ENCODE peak calls at places on chromosomes 1 and 21, in six cellular contexts. R is naive thymus-derived CD4-positive, alpha-beta T cell; A is ovary; Z is lung; L is brain microvascular endothelial cell; C is fibroblast of lung. P is an unnamed sample. For H3K27me3, the result is how much of the 10 kb centered on the place peaks cover.

GRCh38 chr1:168468042-168468809 is 75.6 kb downstream of the XCL2 start:
- DNase-seq in R (no peak), A (no peak), Z (no peak), L (no peak), C (peak), P (no peak)

GRCh38 chr1:46098043-46098712 is 34.3 kb downstream of the PIK3R3 start:
- DNase-seq in R (no peak), A (no peak), Z (no peak), L (no peak), C (peak), P (no peak)

GRCh38 chr21:36743008-36743407 is 44.1 kb downstream of the SIM2 start:
- DNase-seq in R (no peak), A (no peak), Z (no peak), L (no peak), C (no peak), P (no peak)

GRCh38 chr1:24426738-24427468 is 11.3 kb downstream of the NIPAL3 start:
- DNase-seq in R (no peak), A (no peak), Z (peak), L (no peak), C (no peak), P (no peak)

GRCh38 chr1:17538428-17539130 is 919 bp upstream of the ARHGEF10L start:
- DNase-seq in R (no peak), A (peak), Z (peak), L (no peak), C (no peak), P (no peak)

GRCh38 chr1:169295425-169295824 is 72.2 kb downstream of the NME7 start:
- DNase-seq in R (no peak), A (no peak), Z (no peak), L (no peak), C (peak), P (no peak)

GRCh38 chr1:19485362-19486187 is at the start of gene CAPZB:
- DNase-seq in R (peak), A (peak), Z (peak), L (peak), C (peak), P (peak)

GRCh38 chr1:246320286-246320685 is 186.8 kb downstream of the SMYD3 start:
- DNase-seq in R (no peak), A (no peak), Z (no peak), L (no peak), C (no peak), P (no peak)

GRCh38 chr1:160363951-160364350 is 2.9 kb upstream of the NHLH1 start:
- DNase-seq in R (peak), A (no peak), Z (no peak), L (no peak), C (no peak), P (no peak)

GRCh38 chr1:203668401-203668800 is 41.8 kb downstream of the ATP2B4 start:
- DNase-seq in R (no peak), A (no peak), Z (no peak), L (no peak), C (no peak), P (no peak)

GRCh38 chr1:203666621-203667020 is 40.0 kb downstream of the ATP2B4 start:
- DNase-seq in R (no peak), A (no peak), Z (no peak), L (no peak), C (peak), P (no peak)

GRCh38 chr1:203665986-203666385 is 39.4 kb downstream of the ATP2B4 start:
- DNase-seq in R (no peak), A (no peak), Z (no peak), L (no peak), C (peak), P (no peak)

GRCh38 chr1:203669739-203670138 is 43.1 kb downstream of the ATP2B4 start:
- DNase-seq in R (no peak), A (no peak), Z (no peak), L (peak), C (peak), P (no peak)

DNA sequence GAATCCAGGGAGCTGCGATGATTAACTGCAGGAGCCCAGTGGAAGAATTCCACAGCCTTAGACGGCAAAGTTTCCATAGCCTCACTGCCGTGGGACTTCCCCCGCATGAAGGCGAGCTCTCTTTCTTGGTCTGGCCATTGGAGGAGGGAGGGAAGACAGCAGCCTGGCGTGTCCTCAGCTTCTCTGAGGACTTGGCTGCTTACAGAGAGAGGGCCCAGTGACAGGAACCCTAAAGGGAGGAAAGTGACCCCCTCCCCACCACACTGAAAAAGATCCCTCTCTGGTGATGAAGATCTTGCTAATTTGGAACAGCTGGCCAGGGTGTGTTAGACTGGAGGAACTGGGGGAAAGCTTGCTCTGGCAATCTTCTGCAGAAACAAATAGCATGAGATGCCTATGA is 41.0 kb downstream of the ATP2B4 start:
- DNase-seq in R (no peak), A (no peak), Z (no peak), L (no peak), C (peak), P (no peak)
- H3K27ac ChIP-seq in R (no peak), A (no peak), Z (no peak), L (no peak), C (peak), P (no peak)

DNA sequence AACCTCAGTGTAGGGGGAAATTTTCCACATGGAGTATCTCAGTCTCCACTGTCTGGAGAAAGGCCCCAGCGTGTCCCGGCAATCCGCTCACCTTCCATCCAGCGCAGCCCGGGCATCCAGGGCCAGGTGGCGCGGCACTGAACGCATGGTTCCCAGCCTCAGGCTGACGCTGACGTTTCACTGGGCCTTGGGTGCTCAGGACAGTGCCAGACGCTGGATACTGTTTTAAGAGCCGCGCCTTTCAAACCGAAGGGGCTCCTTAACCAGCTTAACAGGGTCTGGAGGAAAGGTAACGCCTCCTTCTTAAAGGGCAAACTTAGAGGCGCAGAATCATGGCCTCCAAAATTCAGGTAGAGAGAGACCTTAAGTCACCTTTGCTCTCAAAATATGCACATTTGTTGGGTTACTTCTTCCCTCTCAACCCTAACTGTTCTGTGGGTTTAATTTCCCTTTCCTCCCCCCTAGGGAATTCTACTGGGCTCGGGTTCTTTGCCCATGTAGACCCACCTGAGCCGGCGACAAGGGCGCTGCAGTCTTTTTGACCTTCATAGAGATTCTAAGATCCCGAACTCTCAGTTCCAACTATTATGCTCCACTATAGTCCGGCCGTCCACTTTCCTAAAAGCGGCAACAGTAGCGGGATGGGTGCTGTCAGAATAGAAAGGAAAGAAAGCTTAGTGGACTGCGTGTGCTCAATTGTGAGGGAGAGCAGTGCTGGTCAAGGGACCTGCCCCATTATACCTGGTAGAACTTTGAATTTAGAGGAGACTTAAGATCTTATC is 3.5 kb upstream of the LHX9 start:
- DNase-seq in R (no peak), A (no peak), Z (no peak), L (no peak), C (no peak), P (no peak)
- H3K27me3 ChIP-seq in R (half or more), A (under half), Z (under half), L (half or more), C (half or more), P (half or more)

GRCh38 chr1:39110882-39111281 is 84.7 kb downstream of the NDUFS5 start:
- DNase-seq in R (no peak), A (no peak), Z (no peak), L (no peak), C (peak), P (no peak)
- H3K27ac ChIP-seq in R (no peak), A (no peak), Z (peak), L (peak), C (peak), P (no peak)

DNA sequence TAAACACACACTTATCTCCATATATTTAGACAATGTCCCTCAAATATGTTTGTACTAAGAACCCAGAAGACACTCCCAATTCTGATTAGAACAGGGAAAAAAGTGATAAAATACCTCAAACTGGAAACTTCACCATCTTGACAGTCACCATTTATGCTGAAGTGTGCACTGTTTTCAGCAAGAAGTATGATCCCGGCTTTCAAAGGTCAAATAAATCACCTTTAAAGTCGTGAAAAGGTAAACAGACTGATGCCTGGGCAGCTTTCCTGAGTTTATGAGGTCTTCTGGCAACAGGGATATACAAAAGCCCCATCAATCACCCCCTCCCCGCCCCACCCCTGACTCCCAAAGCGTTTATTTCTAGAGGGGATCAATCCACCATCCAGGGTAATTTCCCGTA is 37.9 kb downstream of the HLX start:
- DNase-seq in R (no peak), A (no peak), Z (no peak), L (no peak), C (no peak), P (no peak)
- H3K27me3 ChIP-seq in R (under half), A (under half), Z (under half), L (under half), C (under half), P (under half)

GRCh38 chr1:225848044-225848955 is 33.9 kb downstream of the TMEM63A start:
- DNase-seq in R (no peak), A (peak), Z (no peak), L (peak), C (no peak), P (no peak)
- H3K27ac ChIP-seq in R (peak), A (no peak), Z (peak), L (peak), C (no peak), P (peak)

DNA sequence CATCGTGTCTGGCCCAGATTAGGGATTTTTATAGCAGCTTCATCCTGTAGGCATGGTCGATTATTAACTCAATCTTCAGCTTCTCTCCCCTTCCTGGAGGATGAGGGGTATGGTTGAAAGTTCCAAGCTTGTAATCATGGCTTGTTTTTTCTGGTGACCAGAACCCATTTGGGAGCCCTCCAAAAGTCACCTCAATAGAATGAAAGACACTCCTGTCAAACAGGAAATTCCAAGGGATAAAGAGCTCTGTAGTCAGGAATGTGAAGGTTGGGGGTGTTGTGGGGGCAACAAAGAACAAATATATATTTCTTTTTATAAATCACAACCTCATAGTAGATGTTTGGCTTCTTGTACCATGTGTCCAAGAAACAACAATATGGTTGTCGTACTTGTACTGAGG is 212.7 kb upstream of the ESRRG start:
- DNase-seq in R (no peak), A (no peak), Z (no peak), L (no peak), C (peak), P (no peak)
- H3K27me3 ChIP-seq in R (under half), A (under half), Z (under half), L (under half), C (under half), P (under half)

DNA sequence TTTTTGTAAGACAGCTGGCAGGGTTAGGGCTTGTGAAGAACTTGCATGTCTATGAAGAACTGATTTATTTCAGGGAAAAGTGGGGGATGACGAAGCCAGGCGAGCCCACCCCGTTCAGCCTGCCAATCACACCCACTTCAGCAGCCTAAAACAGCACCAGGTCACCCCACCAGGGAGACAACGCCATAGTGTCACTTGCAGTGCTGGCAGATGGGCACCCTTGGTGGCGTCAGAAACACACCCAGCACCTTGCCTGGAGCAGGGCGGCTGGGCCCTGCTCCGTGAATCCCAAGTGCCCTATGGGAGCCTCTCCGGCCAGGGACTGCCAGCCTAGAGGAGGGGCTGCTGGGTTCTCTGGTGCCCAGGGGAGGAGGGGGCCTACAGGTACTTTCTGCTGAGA is 5.0 kb upstream of the NADK start:
- DNase-seq in R (no peak), A (no peak), Z (no peak), L (no peak), C (no peak), P (no peak)
- H3K27ac ChIP-seq in R (peak), A (no peak), Z (peak), L (no peak), C (no peak), P (peak)

GRCh38 chr1:81832573-81832972 is 31.8 kb downstream of the ADGRL2 start:
- DNase-seq in R (no peak), A (no peak), Z (no peak), L (peak), C (peak), P (no peak)
- H3K27me3 ChIP-seq in R (under half), A (under half), Z (under half), L (under half), C (under half), P (under half)

DNA sequence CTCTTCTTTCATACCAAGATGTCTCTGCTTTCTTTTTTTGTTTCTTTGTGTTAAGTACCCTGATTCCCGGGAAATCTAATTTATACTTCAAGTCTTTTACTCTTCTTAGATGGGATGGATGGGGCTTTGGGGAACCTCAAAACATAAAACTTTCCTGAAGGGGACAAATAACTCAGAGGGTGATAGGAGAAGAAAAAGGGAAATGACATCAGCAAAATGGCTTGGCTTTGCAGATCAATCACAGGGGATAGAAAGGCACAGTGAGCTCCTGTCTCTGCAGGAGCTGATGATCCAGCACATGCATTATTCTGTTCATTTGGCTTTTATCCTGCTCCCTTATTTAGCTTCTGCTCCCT is 1.4 kb upstream of the CA14 start:
- DNase-seq in R (no peak), A (no peak), Z (no peak), L (no peak), C (no peak), P (no peak)
- H3K27ac ChIP-seq in R (no peak), A (no peak), Z (no peak), L (no peak), C (no peak), P (no peak)

GRCh38 chr1:5740450-5740849 is 251.8 kb downstream of the NPHP4 start:
- DNase-seq in R (no peak), A (no peak), Z (no peak), L (no peak), C (no peak), P (no peak)

GRCh38 chr1:5742032-5742431 is 250.2 kb downstream of the NPHP4 start:
- DNase-seq in R (no peak), A (no peak), Z (no peak), L (no peak), C (no peak), P (no peak)

GRCh38 chr1:5739561-5740078 is 252.6 kb downstream of the NPHP4 start:
- DNase-seq in R (no peak), A (no peak), Z (no peak), L (no peak), C (no peak), P (no peak)

GRCh38 chr1:5742801-5743200 is 249.4 kb downstream of the NPHP4 start:
- DNase-seq in R (no peak), A (no peak), Z (no peak), L (no peak), C (no peak), P (no peak)

DNA sequence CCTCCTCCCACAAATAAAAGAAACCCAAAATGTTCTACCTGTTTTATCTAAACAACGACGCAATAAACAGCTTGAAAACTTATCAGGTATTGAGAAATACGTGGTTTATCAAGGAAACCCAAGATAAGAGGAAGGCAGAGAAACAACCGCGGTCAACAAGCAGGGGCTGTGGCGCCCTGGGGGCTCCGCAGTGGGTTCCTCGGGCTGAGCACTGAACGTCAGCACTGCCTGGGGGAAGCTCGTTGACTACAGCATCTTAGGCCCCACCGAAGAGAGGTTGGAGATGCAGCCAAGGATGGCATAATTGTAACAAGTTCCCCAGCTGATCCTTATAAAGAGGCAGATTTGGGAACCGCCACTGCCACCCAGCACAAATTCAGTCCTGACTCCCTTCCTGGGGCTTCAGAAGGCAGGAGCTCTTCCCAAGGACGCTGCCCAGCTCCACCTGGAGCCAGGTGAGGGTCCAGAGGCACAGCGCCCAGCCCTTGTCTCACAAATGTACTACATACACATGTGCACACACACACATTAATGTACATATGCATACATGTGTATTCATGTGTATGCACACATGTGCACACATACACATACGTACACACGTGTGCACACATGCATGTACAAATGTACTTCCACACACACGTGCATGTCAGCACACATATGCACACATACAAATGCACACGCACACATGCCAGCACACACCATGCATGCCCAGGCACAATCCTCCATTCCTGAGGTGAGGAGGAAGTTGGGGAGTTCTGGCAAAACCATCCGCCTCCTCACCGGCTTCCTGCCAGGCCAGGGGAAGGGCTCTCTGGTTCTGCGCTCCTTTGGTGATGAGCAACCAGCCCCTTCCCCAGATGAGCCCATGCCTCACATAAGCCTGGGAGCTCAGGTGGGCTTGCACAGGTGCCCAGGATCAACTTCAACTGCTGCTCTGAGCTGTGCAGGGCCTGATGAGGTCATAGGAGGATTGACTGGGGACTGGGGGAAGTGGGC is 251.1 kb downstream of the NPHP4 start:
- DNase-seq in R (no peak), A (no peak), Z (no peak), L (no peak), C (no peak), P (no peak)
- H3K27me3 ChIP-seq in R (under half), A (under half), Z (under half), L (under half), C (under half), P (under half)

P was measured in effector memory CD4-positive, alpha-beta T cell.